ENCODE peak calls at places on chromosomes 11 and 22, in seven cellular contexts. One of them, this sample, is unnamed.

GRCh38 chr11:76233936-76234703 is 27.8 kb upstream of the WNT11 start:
- DNase-seq in LoVo: peak
- DNase-seq in B cell: no peak
- DNase-seq in RCC 7860: no peak
- DNase-seq in spleen: peak
- DNase-seq in fibroblast of the aortic adventitia: peak
- DNase-seq in HT1080: peak
- DNase-seq in this sample: no peak

GRCh38 chr11:134362192-134362901 is 30.6 kb downstream of the GLB1L2 start:
- DNase-seq in LoVo: no peak
- DNase-seq in B cell: peak
- DNase-seq in RCC 7860: no peak
- DNase-seq in spleen: peak
- DNase-seq in fibroblast of the aortic adventitia: no peak
- DNase-seq in HT1080: no peak
- DNase-seq in this sample: no peak

GRCh38 chr11:114774599-114775365 is 96.5 kb downstream of the NXPE2 start:
- DNase-seq in LoVo: no peak
- DNase-seq in B cell: no peak
- DNase-seq in RCC 7860: peak
- DNase-seq in spleen: no peak
- DNase-seq in fibroblast of the aortic adventitia: no peak
- DNase-seq in HT1080: peak
- DNase-seq in this sample: no peak

GRCh38 chr22:37742374-37743092 is 45.7 kb downstream of the TRIOBP start:
- DNase-seq in LoVo: peak
- DNase-seq in B cell: no peak
- DNase-seq in RCC 7860: peak
- DNase-seq in spleen: no peak
- DNase-seq in fibroblast of the aortic adventitia: peak
- DNase-seq in HT1080: peak
- DNase-seq in this sample: no peak

GRCh38 chr11:4539603-4540219 is 5.3 kb upstream of the OR52M1 start:
- DNase-seq in LoVo: peak
- DNase-seq in B cell: no peak
- DNase-seq in RCC 7860: peak
- DNase-seq in spleen: peak
- DNase-seq in fibroblast of the aortic adventitia: peak
- DNase-seq in HT1080: no peak
- DNase-seq in this sample: peak

GRCh38 chr22:48428556-48429371 is 1398.9 kb downstream of the BRD1 start:
- DNase-seq in LoVo: no peak
- DNase-seq in B cell: no peak
- DNase-seq in RCC 7860: no peak
- DNase-seq in spleen: no peak
- DNase-seq in fibroblast of the aortic adventitia: no peak
- DNase-seq in HT1080: no peak
- DNase-seq in this sample: no peak

GRCh38 chr22:29854432-29854831 is 16.4 kb upstream of the ASCC2 start:
- DNase-seq in LoVo: no peak
- DNase-seq in B cell: no peak
- DNase-seq in RCC 7860: no peak
- DNase-seq in spleen: no peak
- DNase-seq in fibroblast of the aortic adventitia: no peak
- DNase-seq in HT1080: no peak
- DNase-seq in this sample: no peak

GRCh38 chr11:62671272-62671603 is 235 bp upstream of the UQCC3 start:
- DNase-seq in LoVo: peak
- DNase-seq in B cell: no peak
- DNase-seq in RCC 7860: peak
- DNase-seq in spleen: no peak
- DNase-seq in fibroblast of the aortic adventitia: no peak
- DNase-seq in HT1080: no peak
- DNase-seq in this sample: no peak

GRCh38 chr11:66639066-66639813 is 737 bp downstream of the RBM4 start:
- DNase-seq in LoVo: peak
- DNase-seq in B cell: no peak
- DNase-seq in RCC 7860: no peak
- DNase-seq in spleen: no peak
- DNase-seq in fibroblast of the aortic adventitia: peak
- DNase-seq in HT1080: peak
- DNase-seq in this sample: no peak

GRCh38 chr22:47180796-47181195 is 418.3 kb downstream of the TBC1D22A start:
- DNase-seq in LoVo: no peak
- DNase-seq in B cell: no peak
- DNase-seq in RCC 7860: no peak
- DNase-seq in spleen: no peak
- DNase-seq in fibroblast of the aortic adventitia: no peak
- DNase-seq in HT1080: no peak
- DNase-seq in this sample: no peak

GRCh38 chr22:29311468-29312217 is 3.9 kb downstream of the RASL10A start:
- DNase-seq in LoVo: no peak
- DNase-seq in B cell: no peak
- DNase-seq in RCC 7860: no peak
- DNase-seq in spleen: peak
- DNase-seq in fibroblast of the aortic adventitia: no peak
- DNase-seq in HT1080: no peak
- DNase-seq in this sample: no peak

GRCh38 chr22:23898006-23898974 is 4.1 kb downstream of the MIF start:
- DNase-seq in LoVo: no peak
- DNase-seq in B cell: no peak
- DNase-seq in RCC 7860: no peak
- DNase-seq in spleen: no peak
- DNase-seq in fibroblast of the aortic adventitia: no peak
- DNase-seq in HT1080: no peak
- DNase-seq in this sample: no peak

GRCh38 chr11:2193099-2193886 is 21.7 kb upstream of the TH start:
- DNase-seq in LoVo: no peak
- DNase-seq in B cell: no peak
- DNase-seq in RCC 7860: no peak
- DNase-seq in spleen: no peak
- DNase-seq in fibroblast of the aortic adventitia: no peak
- DNase-seq in HT1080: no peak
- DNase-seq in this sample: no peak

GRCh38 chr11:69899957-69900821 is 81.0 kb upstream of the FGF3 start:
- DNase-seq in LoVo: peak
- DNase-seq in B cell: no peak
- DNase-seq in RCC 7860: peak
- DNase-seq in spleen: peak
- DNase-seq in fibroblast of the aortic adventitia: no peak
- DNase-seq in HT1080: no peak
- DNase-seq in this sample: no peak

GRCh38 chr22:40423246-40423753 is 52.9 kb downstream of the SGSM3 start:
- DNase-seq in LoVo: no peak
- DNase-seq in B cell: no peak
- DNase-seq in RCC 7860: no peak
- DNase-seq in spleen: peak
- DNase-seq in fibroblast of the aortic adventitia: no peak
- DNase-seq in HT1080: no peak
- DNase-seq in this sample: no peak

GRCh38 chr11:7671807-7672206 is 1.5 kb downstream of the CYB5R2 start:
- DNase-seq in LoVo: no peak
- DNase-seq in B cell: peak
- DNase-seq in RCC 7860: no peak
- DNase-seq in spleen: no peak
- DNase-seq in fibroblast of the aortic adventitia: no peak
- DNase-seq in HT1080: no peak
- DNase-seq in this sample: no peak

GRCh38 chr11:11349870-11350325 is 3.2 kb downstream of the CSNK2A3 start:
- DNase-seq in LoVo: peak
- DNase-seq in B cell: no peak
- DNase-seq in RCC 7860: peak
- DNase-seq in spleen: no peak
- DNase-seq in fibroblast of the aortic adventitia: peak
- DNase-seq in HT1080: peak
- DNase-seq in this sample: no peak

GRCh38 chr11:124799384-124800225 is 601 bp downstream of the MSANTD2 start:
- DNase-seq in LoVo: peak
- DNase-seq in B cell: peak
- DNase-seq in RCC 7860: no peak
- DNase-seq in spleen: peak
- DNase-seq in fibroblast of the aortic adventitia: no peak
- DNase-seq in HT1080: peak
- DNase-seq in this sample: peak

GRCh38 chr11:6655020-6655789 is 404 bp downstream of the DCHS1 start:
- DNase-seq in LoVo: no peak
- DNase-seq in B cell: no peak
- DNase-seq in RCC 7860: no peak
- DNase-seq in spleen: peak
- DNase-seq in fibroblast of the aortic adventitia: no peak
- DNase-seq in HT1080: no peak
- DNase-seq in this sample: peak

GRCh38 chr11:71284525-71285092 is 32.2 kb upstream of the SHANK2 start:
- DNase-seq in LoVo: no peak
- DNase-seq in B cell: no peak
- DNase-seq in RCC 7860: no peak
- DNase-seq in spleen: no peak
- DNase-seq in fibroblast of the aortic adventitia: no peak
- DNase-seq in HT1080: no peak
- DNase-seq in this sample: no peak

GRCh38 chr22:38754247-38755154 is 1.3 kb downstream of the SUN2 start:
- DNase-seq in LoVo: no peak
- DNase-seq in B cell: no peak
- DNase-seq in RCC 7860: peak
- DNase-seq in spleen: no peak
- DNase-seq in fibroblast of the aortic adventitia: peak
- DNase-seq in HT1080: no peak
- DNase-seq in this sample: peak

GRCh38 chr22:25461301-25461700 is 103.2 kb upstream of the GRK3 start:
- DNase-seq in LoVo: no peak
- DNase-seq in B cell: no peak
- DNase-seq in RCC 7860: no peak
- DNase-seq in spleen: no peak
- DNase-seq in fibroblast of the aortic adventitia: no peak
- DNase-seq in HT1080: no peak
- DNase-seq in this sample: no peak

GRCh38 chr11:47724041-47724729 is 9.0 kb upstream of the AGBL2 start:
- DNase-seq in LoVo: no peak
- DNase-seq in B cell: no peak
- DNase-seq in RCC 7860: no peak
- DNase-seq in spleen: no peak
- DNase-seq in fibroblast of the aortic adventitia: peak
- DNase-seq in HT1080: peak
- DNase-seq in this sample: no peak

GRCh38 chr11:110582728-110583432 is 129.4 kb downstream of the ARHGAP20 start:
- DNase-seq in LoVo: no peak
- DNase-seq in B cell: no peak
- DNase-seq in RCC 7860: no peak
- DNase-seq in spleen: no peak
- DNase-seq in fibroblast of the aortic adventitia: no peak
- DNase-seq in HT1080: no peak
- DNase-seq in this sample: no peak

GRCh38 chr11:67468509-67468834 is 579 bp downstream of the TMEM134 start:
- DNase-seq in LoVo: no peak
- DNase-seq in B cell: no peak
- DNase-seq in RCC 7860: no peak
- DNase-seq in spleen: no peak
- DNase-seq in fibroblast of the aortic adventitia: no peak
- DNase-seq in HT1080: no peak
- DNase-seq in this sample: no peak

GRCh38 chr11:20973959-20974358 is 304.6 kb downstream of the NELL1 start:
- DNase-seq in LoVo: no peak
- DNase-seq in B cell: no peak
- DNase-seq in RCC 7860: no peak
- DNase-seq in spleen: no peak
- DNase-seq in fibroblast of the aortic adventitia: no peak
- DNase-seq in HT1080: no peak
- DNase-seq in this sample: no peak

GRCh38 chr11:20000393-20001134 is 159.7 kb downstream of the DBX1 start:
- DNase-seq in LoVo: no peak
- DNase-seq in B cell: no peak
- DNase-seq in RCC 7860: no peak
- DNase-seq in spleen: no peak
- DNase-seq in fibroblast of the aortic adventitia: no peak
- DNase-seq in HT1080: no peak
- DNase-seq in this sample: no peak

GRCh38 chr11:76803811-76804600 is 20.9 kb downstream of the TSKU start:
- DNase-seq in LoVo: no peak
- DNase-seq in B cell: no peak
- DNase-seq in RCC 7860: no peak
- DNase-seq in spleen: peak
- DNase-seq in fibroblast of the aortic adventitia: peak
- DNase-seq in HT1080: no peak
- DNase-seq in this sample: peak

GRCh38 chr11:45926001-45926401 is 3.5 kb downstream of the LARGE2 start:
- DNase-seq in LoVo: no peak
- DNase-seq in B cell: peak
- DNase-seq in RCC 7860: no peak
- DNase-seq in spleen: peak
- DNase-seq in fibroblast of the aortic adventitia: no peak
- DNase-seq in HT1080: no peak
- DNase-seq in this sample: no peak

GRCh38 chr22:31891366-31892079 is 52.8 kb upstream of the YWHAH start:
- DNase-seq in LoVo: no peak
- DNase-seq in B cell: no peak
- DNase-seq in RCC 7860: no peak
- DNase-seq in spleen: no peak
- DNase-seq in fibroblast of the aortic adventitia: no peak
- DNase-seq in HT1080: no peak
- DNase-seq in this sample: no peak

GRCh38 chr11:27427183-27427980 is 45.2 kb downstream of the LGR4 start:
- DNase-seq in LoVo: no peak
- DNase-seq in B cell: no peak
- DNase-seq in RCC 7860: no peak
- DNase-seq in spleen: no peak
- DNase-seq in fibroblast of the aortic adventitia: peak
- DNase-seq in HT1080: peak
- DNase-seq in this sample: no peak

GRCh38 chr11:100785148-100785983 is 98.3 kb downstream of the ARHGAP42 start:
- DNase-seq in LoVo: no peak
- DNase-seq in B cell: no peak
- DNase-seq in RCC 7860: no peak
- DNase-seq in spleen: no peak
- DNase-seq in fibroblast of the aortic adventitia: no peak
- DNase-seq in HT1080: no peak
- DNase-seq in this sample: no peak

GRCh38 chr11:20055312-20055711 is 105.0 kb downstream of the DBX1 start:
- DNase-seq in LoVo: no peak
- DNase-seq in B cell: no peak
- DNase-seq in RCC 7860: no peak
- DNase-seq in spleen: no peak
- DNase-seq in fibroblast of the aortic adventitia: peak
- DNase-seq in HT1080: no peak
- DNase-seq in this sample: no peak

GRCh38 chr11:1218256-1218787 is 4.5 kb upstream of the MUC5B start:
- DNase-seq in LoVo: no peak
- DNase-seq in B cell: no peak
- DNase-seq in RCC 7860: no peak
- DNase-seq in spleen: peak
- DNase-seq in fibroblast of the aortic adventitia: no peak
- DNase-seq in HT1080: no peak
- DNase-seq in this sample: no peak

GRCh38 chr11:1074244-1075221 is at the start of gene MUC2:
- DNase-seq in LoVo: no peak
- DNase-seq in B cell: no peak
- DNase-seq in RCC 7860: no peak
- DNase-seq in spleen: peak
- DNase-seq in fibroblast of the aortic adventitia: no peak
- DNase-seq in HT1080: no peak
- DNase-seq in this sample: no peak

GRCh38 chr11:29507381-29507780 is 509.4 kb downstream of the KCNA4 start:
- DNase-seq in LoVo: no peak
- DNase-seq in B cell: no peak
- DNase-seq in RCC 7860: no peak
- DNase-seq in spleen: no peak
- DNase-seq in fibroblast of the aortic adventitia: no peak
- DNase-seq in HT1080: no peak
- DNase-seq in this sample: no peak

GRCh38 chr11:65121447-65121864 is 478 bp downstream of the FAU start:
- DNase-seq in LoVo: no peak
- DNase-seq in B cell: no peak
- DNase-seq in RCC 7860: no peak
- DNase-seq in spleen: peak
- DNase-seq in fibroblast of the aortic adventitia: no peak
- DNase-seq in HT1080: no peak
- DNase-seq in this sample: peak

This sample was measured in activated CD8-positive, alpha-beta memory T cell treated with anti-CD3 and anti-CD28 coated beads for 24 hours.